ENCODE peak calls at places on chromosomes 1 and 21, in five cellular contexts. One of them, this sample, is unnamed.

GRCh38 chr1:81007024-81007423 is 793.7 kb upstream of the ADGRL2 start:
- DNase-seq in HepG2: no peak
- DNase-seq in HCT116: no peak
- DNase-seq in K562: no peak
- DNase-seq in GM12878: no peak
- DNase-seq in this sample: no peak

GRCh38 chr1:22283596-22283995 is 140.7 kb upstream of the WNT4 start:
- DNase-seq in HepG2: no peak
- DNase-seq in HCT116: no peak
- DNase-seq in K562: no peak
- DNase-seq in GM12878: no peak
- DNase-seq in this sample: no peak

GRCh38 chr1:38025664-38026063 is 13.1 kb downstream of the UTP11 start:
- DNase-seq in HepG2: no peak
- DNase-seq in HCT116: no peak
- DNase-seq in K562: no peak
- DNase-seq in GM12878: no peak
- DNase-seq in this sample: no peak

GRCh38 chr1:107935396-107936064 is 29.4 kb downstream of the VAV3 start:
- DNase-seq in HepG2: no peak
- DNase-seq in HCT116: no peak
- DNase-seq in K562: no peak
- DNase-seq in GM12878: peak
- DNase-seq in this sample: no peak

GRCh38 chr1:25065246-25066238 is 135.5 kb upstream of the RUNX3 start:
- DNase-seq in HepG2: no peak
- DNase-seq in HCT116: no peak
- DNase-seq in K562: no peak
- DNase-seq in GM12878: no peak
- DNase-seq in this sample: no peak

GRCh38 chr21:27220416-27220815 is 253.5 kb upstream of the ADAMTS5 start:
- DNase-seq in HepG2: no peak
- DNase-seq in HCT116: no peak
- DNase-seq in K562: no peak
- DNase-seq in GM12878: no peak
- DNase-seq in this sample: no peak

GRCh38 chr1:19484338-19484792 is 974 bp downstream of the CAPZB start:
- DNase-seq in HepG2: no peak
- DNase-seq in HCT116: no peak
- DNase-seq in K562: no peak
- DNase-seq in GM12878: no peak
- DNase-seq in this sample: no peak

GRCh38 chr21:38814126-38815059 is 8.7 kb downstream of the ETS2 start:
- DNase-seq in HepG2: no peak
- DNase-seq in HCT116: no peak
- DNase-seq in K562: no peak
- DNase-seq in GM12878: no peak
- DNase-seq in this sample: no peak

GRCh38 chr1:36328713-36329112 is 5.3 kb upstream of the EVA1B start:
- DNase-seq in HepG2: no peak
- DNase-seq in HCT116: no peak
- DNase-seq in K562: peak
- DNase-seq in GM12878: no peak
- DNase-seq in this sample: no peak

GRCh38 chr1:23591460-23592208 is 32.3 kb upstream of the ID3 start:
- DNase-seq in HepG2: peak
- DNase-seq in HCT116: no peak
- DNase-seq in K562: no peak
- DNase-seq in GM12878: no peak
- DNase-seq in this sample: no peak

GRCh38 chr21:31743712-31744111 is 11.8 kb upstream of the SCAF4 start:
- DNase-seq in HepG2: no peak
- DNase-seq in HCT116: no peak
- DNase-seq in K562: no peak
- DNase-seq in GM12878: no peak
- DNase-seq in this sample: no peak

GRCh38 chr1:219155140-219155539 is 18.5 kb upstream of the LYPLAL1 start:
- DNase-seq in HepG2: no peak
- DNase-seq in HCT116: no peak
- DNase-seq in K562: peak
- DNase-seq in GM12878: no peak
- DNase-seq in this sample: no peak

GRCh38 chr21:27380303-27380702 is 413.4 kb upstream of the ADAMTS5 start:
- DNase-seq in HepG2: no peak
- DNase-seq in HCT116: no peak
- DNase-seq in K562: no peak
- DNase-seq in GM12878: no peak
- DNase-seq in this sample: no peak

GRCh38 chr1:41663671-41664400 is 179.4 kb upstream of the EDN2 start:
- DNase-seq in HepG2: no peak
- DNase-seq in HCT116: no peak
- DNase-seq in K562: no peak
- DNase-seq in GM12878: no peak
- DNase-seq in this sample: no peak

GRCh38 chr21:45146801-45147200 is 72.4 kb downstream of the ADARB1 start:
- DNase-seq in HepG2: no peak
- DNase-seq in HCT116: no peak
- DNase-seq in K562: no peak
- DNase-seq in GM12878: no peak
- DNase-seq in this sample: no peak

GRCh38 chr1:219279017-219279770 is 105.5 kb downstream of the LYPLAL1 start:
- DNase-seq in HepG2: peak
- DNase-seq in HCT116: no peak
- DNase-seq in K562: no peak
- DNase-seq in GM12878: no peak
- DNase-seq in this sample: no peak

GRCh38 chr1:205934788-205935187 is 8.5 kb downstream of the SLC26A9 start:
- DNase-seq in HepG2: no peak
- DNase-seq in HCT116: no peak
- DNase-seq in K562: no peak
- DNase-seq in GM12878: no peak
- DNase-seq in this sample: no peak

GRCh38 chr1:19750101-19750881 is 49.4 kb downstream of the TMCO4 start:
- DNase-seq in HepG2: no peak
- DNase-seq in HCT116: no peak
- DNase-seq in K562: no peak
- DNase-seq in GM12878: no peak
- DNase-seq in this sample: no peak

GRCh38 chr21:33116669-33117267 is 46.8 kb downstream of the OLIG1 start:
- DNase-seq in HepG2: no peak
- DNase-seq in HCT116: no peak
- DNase-seq in K562: no peak
- DNase-seq in GM12878: no peak
- DNase-seq in this sample: no peak

GRCh38 chr1:43818691-43819090 is 111.4 kb downstream of the ST3GAL3 start:
- DNase-seq in HepG2: no peak
- DNase-seq in HCT116: no peak
- DNase-seq in K562: no peak
- DNase-seq in GM12878: no peak
- DNase-seq in this sample: no peak

GRCh38 chr1:54645806-54646676 is 4.5 kb downstream of the MROH7 start:
- DNase-seq in HepG2: no peak
- DNase-seq in HCT116: no peak
- DNase-seq in K562: no peak
- DNase-seq in GM12878: no peak
- DNase-seq in this sample: no peak

GRCh38 chr1:3314561-3315271 is 139.7 kb upstream of the ARHGEF16 start:
- DNase-seq in HepG2: no peak
- DNase-seq in HCT116: no peak
- DNase-seq in K562: no peak
- DNase-seq in GM12878: no peak
- DNase-seq in this sample: no peak

GRCh38 chr1:176241385-176242015 is 34.4 kb upstream of the COP1 start:
- DNase-seq in HepG2: no peak
- DNase-seq in HCT116: peak
- DNase-seq in K562: no peak
- DNase-seq in GM12878: no peak
- DNase-seq in this sample: no peak

GRCh38 chr21:36705679-36706481 is 7.0 kb downstream of the SIM2 start:
- DNase-seq in HepG2: no peak
- DNase-seq in HCT116: no peak
- DNase-seq in K562: no peak
- DNase-seq in GM12878: no peak
- DNase-seq in this sample: peak

GRCh38 chr1:179190861-179191260 is 38.6 kb downstream of the ABL2 start:
- DNase-seq in HepG2: no peak
- DNase-seq in HCT116: no peak
- DNase-seq in K562: no peak
- DNase-seq in GM12878: no peak
- DNase-seq in this sample: no peak

GRCh38 chr1:43329995-43330751 is 7.4 kb upstream of the MPL start:
- DNase-seq in HepG2: no peak
- DNase-seq in HCT116: no peak
- DNase-seq in K562: peak
- DNase-seq in GM12878: no peak
- DNase-seq in this sample: no peak

GRCh38 chr1:202192770-202193613 is 607 bp upstream of the LGR6 start:
- DNase-seq in HepG2: peak
- DNase-seq in HCT116: no peak
- DNase-seq in K562: peak
- DNase-seq in GM12878: no peak
- DNase-seq in this sample: peak

GRCh38 chr1:218867941-218868656 is 305.6 kb upstream of the LYPLAL1 start:
- DNase-seq in HepG2: no peak
- DNase-seq in HCT116: no peak
- DNase-seq in K562: no peak
- DNase-seq in GM12878: no peak
- DNase-seq in this sample: no peak

GRCh38 chr1:41547336-41547735 is 62.9 kb upstream of the EDN2 start:
- DNase-seq in HepG2: no peak
- DNase-seq in HCT116: no peak
- DNase-seq in K562: no peak
- DNase-seq in GM12878: no peak
- DNase-seq in this sample: no peak

GRCh38 chr1:96487961-96488360 is 233.6 kb upstream of the PTBP2 start:
- DNase-seq in HepG2: no peak
- DNase-seq in HCT116: no peak
- DNase-seq in K562: no peak
- DNase-seq in GM12878: no peak
- DNase-seq in this sample: no peak

GRCh38 chr1:20787775-20788488 is 825 bp upstream of the HP1BP3 start:
- DNase-seq in HepG2: peak
- DNase-seq in HCT116: no peak
- DNase-seq in K562: peak
- DNase-seq in GM12878: no peak
- DNase-seq in this sample: no peak

GRCh38 chr1:48469616-48470500 is 2.1 kb downstream of the SPATA6 start:
- DNase-seq in HepG2: no peak
- DNase-seq in HCT116: no peak
- DNase-seq in K562: no peak
- DNase-seq in GM12878: no peak
- DNase-seq in this sample: no peak

GRCh38 chr1:218383681-218384080 is 38.5 kb downstream of the TGFB2 start:
- DNase-seq in HepG2: no peak
- DNase-seq in HCT116: no peak
- DNase-seq in K562: no peak
- DNase-seq in GM12878: no peak
- DNase-seq in this sample: no peak

GRCh38 chr1:229514578-229515275 is 6.6 kb upstream of the NUP133 start:
- DNase-seq in HepG2: peak
- DNase-seq in HCT116: peak
- DNase-seq in K562: peak
- DNase-seq in GM12878: no peak
- DNase-seq in this sample: peak

GRCh38 chr1:94727846-94728715 is 92.1 kb upstream of the SLC44A3 start:
- DNase-seq in HepG2: peak
- DNase-seq in HCT116: peak
- DNase-seq in K562: no peak
- DNase-seq in GM12878: no peak
- DNase-seq in this sample: no peak
- TF ChIP-seq ZNF274 in HepG2: no peak
- TF ChIP-seq ZNF274 in HCT116: no peak
- TF ChIP-seq ZNF274 in K562: no peak
- TF ChIP-seq ZNF274 in GM12878: no peak
- TF ChIP-seq ZNF274 in this sample: no peak

DNA sequence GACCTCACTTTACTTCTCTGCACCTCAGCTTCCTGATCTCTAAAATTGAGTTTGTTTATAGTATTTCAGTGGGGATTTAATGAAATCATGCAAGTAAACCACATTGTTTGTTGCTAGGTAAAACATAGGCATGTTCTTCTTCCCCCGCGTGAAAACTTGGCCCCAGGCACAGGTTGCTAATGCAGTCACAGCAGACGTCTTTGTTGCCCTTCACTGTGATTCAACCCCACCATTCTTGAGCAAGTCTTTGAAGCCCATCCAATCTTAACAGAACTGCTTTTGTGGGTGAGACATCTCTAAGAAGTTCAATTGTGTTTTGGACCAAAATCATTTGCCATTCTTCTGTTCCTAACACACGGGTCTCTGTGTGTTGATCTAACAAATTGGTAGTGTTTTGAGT is 185.5 kb downstream of the ZNF281 start:
- DNase-seq in HepG2: no peak
- DNase-seq in HCT116: no peak
- DNase-seq in K562: no peak
- DNase-seq in GM12878: no peak
- DNase-seq in this sample: no peak
- TF ChIP-seq ATF3 in HepG2: no peak
- TF ChIP-seq ATF3 in HCT116: no peak
- TF ChIP-seq ATF3 in K562: no peak
- TF ChIP-seq ATF3 in GM12878: no peak
- TF ChIP-seq ATF3 in this sample: no peak

DNA sequence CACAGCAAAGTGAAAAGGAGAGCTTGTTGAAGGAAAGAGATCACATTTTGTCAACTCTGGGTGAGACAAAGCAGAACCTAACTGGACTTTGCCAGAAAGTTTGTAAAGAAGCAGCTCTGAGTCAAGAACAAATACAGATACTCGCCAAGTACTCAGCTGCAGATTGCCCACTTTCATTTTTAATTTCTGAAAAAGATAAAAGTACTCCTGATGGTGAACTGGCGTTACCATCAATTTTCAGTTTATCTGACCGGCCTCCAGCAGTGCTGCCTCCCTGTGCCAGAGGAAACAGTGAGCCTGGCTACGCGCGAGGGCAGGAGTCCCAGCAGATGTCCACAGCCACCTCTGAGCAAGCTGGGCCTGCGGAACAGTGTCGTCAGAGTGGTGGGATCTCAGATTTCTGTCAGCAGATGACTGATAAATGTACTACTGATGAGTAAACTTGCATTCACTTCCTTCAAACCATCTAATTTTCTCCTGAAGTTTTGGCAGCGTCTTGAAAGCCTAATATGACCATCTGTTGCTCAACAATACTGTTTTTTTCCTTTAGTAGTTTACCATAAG is 43.8 kb downstream of the BACH1 start:
- DNase-seq in HepG2: no peak
- DNase-seq in HCT116: no peak
- DNase-seq in K562: no peak
- DNase-seq in GM12878: peak
- DNase-seq in this sample: no peak
- TF ChIP-seq SRF in HepG2: no peak
- TF ChIP-seq SRF in HCT116: no peak
- TF ChIP-seq SRF in K562: no peak
- TF ChIP-seq SRF in GM12878: no peak
- TF ChIP-seq SRF in this sample: no peak

GRCh38 chr1:209409786-209410185 is 173.7 kb upstream of the CAMK1G start:
- DNase-seq in HepG2: no peak
- DNase-seq in HCT116: no peak
- DNase-seq in K562: no peak
- DNase-seq in GM12878: no peak
- DNase-seq in this sample: no peak
- TF ChIP-seq ZNF274 in HepG2: no peak
- TF ChIP-seq ZNF274 in HCT116: no peak
- TF ChIP-seq ZNF274 in K562: no peak
- TF ChIP-seq ZNF274 in GM12878: no peak
- TF ChIP-seq ZNF274 in this sample: no peak

This sample was measured in H1.